ENCODE peak calls at places on chromosomes 4 and X, in five cellular contexts. C is MCF 10A, R is PC-3, I is upper lobe of right lung, P is nephron progenitor cell. E is an unnamed sample.

GRCh38 chr4:45292844-45293243 is 566.5 kb upstream of the GNPDA2 start:
- DNase-seq in P (no peak), R (no peak), I (peak; percentile 59), C (no peak), E (no peak)

GRCh38 chrX:129540725-129541184 is 696 bp downstream of the OCRL start:
- DNase-seq in I (peak; percentile 59), P (no peak), R (peak; percentile 36), C (peak; percentile 14), E (no peak)

GRCh38 chrX:54715621-54716020 is 82.4 kb downstream of the ITIH6 start:
- DNase-seq in R (peak; percentile 24), P (no peak), C (no peak), I (no peak), E (no peak)

GRCh38 chr4:87422104-87423052 is at the start of gene NUDT9:
- DNase-seq in C (peak; percentile 94), P (peak; percentile 90), R (peak; percentile 89), I (peak; percentile 98), E (peak; percentile 64)

GRCh38 chrX:11053351-11053750 is 57.8 kb upstream of the HCCS start:
- DNase-seq in C (no peak), I (no peak), P (no peak), R (no peak), E (no peak)

GRCh38 chr4:175998782-175999181 is 66.9 kb upstream of the WDR17 start:
- DNase-seq in I (no peak), C (peak; percentile 42), R (peak; percentile 50), P (peak; percentile 18), E (no peak)

GRCh38 chrX:2243913-2244460 is 256.8 kb downstream of the DHRSX start:
- DNase-seq in R (no peak), C (no peak), I (no peak), P (no peak), E (no peak)

GRCh38 chrX:5870238-5870637 is 358.4 kb downstream of the NLGN4X start:
- DNase-seq in P (no peak), R (no peak), C (no peak), I (no peak), E (no peak)

GRCh38 chrX:76477352-76477751 is 49.8 kb downstream of the MAGEE1 start:
- DNase-seq in P (no peak), I (no peak), R (no peak), C (no peak), E (no peak)

GRCh38 chrX:131816551-131817136 is 206.5 kb upstream of the STK26 start:
- DNase-seq in I (no peak), P (no peak), R (peak; percentile 83), C (peak; percentile 88), E (no peak)

GRCh38 chr4:70815370-70815769 is 24.3 kb downstream of the GRSF1 start:
- DNase-seq in C (no peak), P (no peak), I (no peak), R (no peak), E (no peak)

GRCh38 chr4:166527500-166527899 is 654.5 kb downstream of the TLL1 start:
- DNase-seq in C (no peak), I (no peak), R (peak; percentile 39), P (no peak), E (no peak)

GRCh38 chrX:94058728-94059382 is 384.8 kb downstream of the FAM133A start:
- DNase-seq in R (peak; percentile 39), I (no peak), P (peak; percentile 40), C (peak; percentile 58), E (no peak)

GRCh38 chr4:174461438-174462106 is 60.7 kb downstream of the HPGD start:
- DNase-seq in I (no peak), C (peak; percentile 26), P (no peak), R (peak; percentile 61), E (no peak)

GRCh38 chr4:6201580-6202091 is 1.3 kb upstream of the JAKMIP1 start:
- DNase-seq in R (no peak), P (no peak), C (no peak), I (no peak), E (no peak)

GRCh38 chr4:176340871-176341685 is 21.3 kb downstream of the SPCS3 start:
- DNase-seq in C (peak; percentile 60), I (no peak), R (peak; percentile 52), P (peak; percentile 5), E (no peak)

GRCh38 chr4:87423313-87424031 is 1.1 kb downstream of the NUDT9 start:
- DNase-seq in I (no peak), R (no peak), P (no peak), C (peak; percentile 37), E (no peak)

GRCh38 chr4:184671101-184671500 is 21.6 kb downstream of the PRIMPOL start:
- DNase-seq in I (no peak), R (no peak), C (peak; percentile 64), P (no peak), E (no peak)

GRCh38 chrX:115533485-115533884 is 27.5 kb upstream of the PLS3 start:
- DNase-seq in P (no peak), R (no peak), I (no peak), C (peak; percentile 5), E (no peak)

GRCh38 chrX:56576721-56577120 is 13.3 kb downstream of the UBQLN2 start:
- DNase-seq in P (no peak), C (no peak), R (no peak), I (no peak), E (no peak)

GRCh38 chrX:125744914-125745313 is 421.2 kb downstream of the DCAF12L2 start:
- DNase-seq in I (no peak), P (no peak), R (no peak), C (no peak), E (no peak)

GRCh38 chr4:153519677-153520076 is 53.5 kb downstream of the TMEM131L start:
- DNase-seq in R (no peak), I (no peak), C (no peak), P (no peak), E (no peak)

DNA sequence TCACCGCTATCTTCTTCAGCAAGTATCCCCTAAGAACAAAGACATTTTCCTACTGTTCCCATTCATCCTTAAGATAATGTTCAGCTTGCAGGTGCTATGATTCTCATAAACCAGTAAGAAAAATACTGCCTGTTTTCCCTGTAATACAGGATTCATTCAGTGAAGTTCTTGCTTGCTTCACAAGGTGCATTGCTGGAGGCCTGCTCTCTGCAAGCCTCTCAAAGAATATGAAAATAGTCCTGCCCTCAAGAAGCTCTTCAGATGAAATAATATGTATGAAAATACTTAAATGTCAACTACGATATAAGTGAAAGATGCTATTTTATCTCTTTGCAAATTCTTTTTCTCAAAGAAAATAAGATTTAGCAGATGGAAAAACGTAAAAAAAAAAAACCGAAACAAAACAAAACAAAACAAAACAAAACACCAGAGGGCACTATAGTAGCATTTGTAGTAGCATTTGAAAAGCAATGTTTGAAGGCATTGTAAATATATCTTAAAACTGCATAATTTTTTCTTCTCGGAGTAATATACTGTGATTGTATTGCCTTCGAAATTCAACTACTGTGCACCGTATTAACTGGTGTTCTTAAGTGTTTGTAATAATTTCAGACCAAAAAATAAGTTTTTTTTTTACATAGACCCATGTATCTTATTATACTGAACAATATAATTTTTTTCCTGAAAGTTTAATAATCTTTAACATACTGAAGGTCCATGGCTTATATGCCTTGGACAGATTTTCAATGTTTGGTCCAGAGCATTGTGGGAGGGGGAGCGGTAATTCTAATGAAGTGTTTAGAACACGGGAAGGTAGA is 26.0 kb downstream of the ADH4 start:
- DNase-seq in I (no peak), P (no peak), R (peak; percentile 51), C (peak; percentile 30), E (no peak)
- TF ChIP-seq CTCF in I (peak; percentile 49), P (no peak), R (peak; percentile 63), C (peak; percentile 25), E (peak; percentile 34)

DNA sequence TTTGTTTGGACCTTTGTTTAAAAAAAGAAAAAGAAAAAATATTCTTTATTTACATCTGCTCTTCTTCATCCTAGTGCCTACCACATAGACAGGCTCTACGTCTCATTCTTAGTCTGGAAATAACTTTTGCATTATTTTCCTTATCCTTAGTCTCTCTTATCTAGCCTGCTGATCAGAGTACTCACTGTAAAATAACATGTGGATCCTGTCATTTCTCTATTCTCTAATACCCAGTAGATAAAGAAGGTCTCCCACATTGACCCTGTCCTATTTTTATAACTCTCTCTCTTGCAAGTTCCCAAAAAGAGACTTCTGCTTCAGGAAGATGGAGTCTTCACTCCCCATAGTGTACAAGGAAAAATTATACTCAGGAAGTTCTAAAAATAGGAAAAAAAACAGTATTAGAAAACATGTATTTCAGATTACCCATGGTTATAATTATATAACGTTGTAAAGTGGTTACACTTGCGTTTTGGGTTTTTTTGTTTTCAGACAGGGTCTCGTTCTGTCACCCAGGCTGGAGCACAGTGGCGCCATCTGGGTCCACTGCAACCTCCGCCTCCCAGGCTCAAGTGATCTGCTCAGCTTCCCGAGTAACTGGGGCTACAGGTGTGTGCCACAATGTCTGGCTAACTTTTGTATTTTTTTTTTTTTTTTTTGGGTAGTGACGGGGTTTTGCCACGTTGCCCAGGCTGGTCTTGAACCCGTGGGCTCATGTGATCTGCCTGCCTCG is 23.8 kb downstream of the ZFX start:
- DNase-seq in P (no peak), C (no peak), I (no peak), R (no peak), E (no peak)
- TF ChIP-seq CTCF in P (no peak), C (no peak), I (no peak), R (peak; percentile 21), E (no peak)

GRCh38 chrX:29090811-29091210 is 503.6 kb downstream of the IL1RAPL1 start:
- DNase-seq in C (peak; percentile 39), I (no peak), R (peak; percentile 21), P (no peak), E (no peak)
- TF ChIP-seq CTCF in C (peak; percentile 20), I (no peak), R (peak; percentile 65), P (peak; percentile 55), E (peak; percentile 47)

GRCh38 chrX:30060718-30061117 is 154.6 kb upstream of the MAGEB2 start:
- DNase-seq in R (peak; percentile 47), I (no peak), P (peak; percentile 13), C (peak; percentile 45), E (no peak)
- TF ChIP-seq CTCF in R (peak; percentile 67), I (no peak), P (peak; percentile 59), C (peak; percentile 42), E (no peak)

GRCh38 chr4:147526272-147526654 is 45.4 kb downstream of the EDNRA start:
- DNase-seq in I (no peak), P (no peak), C (no peak), R (peak; percentile 8), E (no peak)
- TF ChIP-seq CTCF in I (no peak), P (no peak), C (no peak), R (peak; percentile 27), E (no peak)

GRCh38 chr4:97720869-97721432 is 422.3 kb downstream of the STPG2 start:
- DNase-seq in I (no peak), R (peak; percentile 65), C (peak; percentile 62), P (no peak), E (no peak)
- TF ChIP-seq CTCF in I (no peak), R (peak; percentile 64), C (peak; percentile 36), P (peak; percentile 14), E (peak; percentile 63)

GRCh38 chr4:161317000-161317399 is 846.8 kb downstream of the FSTL5 start:
- DNase-seq in R (no peak), P (no peak), I (no peak), C (no peak), E (no peak)

GRCh38 chr4:161320377-161320776 is 843.4 kb downstream of the FSTL5 start:
- DNase-seq in P (peak; percentile 11), C (peak; percentile 54), R (peak; percentile 56), I (no peak), E (no peak)
- TF ChIP-seq CTCF in P (peak; percentile 50), C (peak; percentile 34), R (peak; percentile 67), I (peak; percentile 29), E (peak; percentile 54)

GRCh38 chr4:110680217-110680616 is 57.3 kb upstream of the PITX2 start:
- DNase-seq in C (no peak), P (no peak), I (no peak), R (no peak), E (no peak)
- TF ChIP-seq CTCF in C (no peak), P (no peak), I (no peak), R (no peak), E (no peak)